ENCODE peak calls at places on chromosome 3, in ten cellular contexts. Z, S, J, G, L, X, T, M, R and K are unnamed samples.

GRCh38 chr3:130894130-130894872 is 417 bp downstream of the ATP2C1 start:
- DNase-seq in Z (peak; percentile 61), S (peak; percentile 15), J (peak; percentile 15), G (peak; percentile 46), L (peak; percentile 57), X (peak; percentile 29), T (peak; percentile 10), M (peak; percentile 70), R (peak; percentile 67), K (peak; percentile 34)

GRCh38 chr3:132399054-132399929 is 18.0 kb upstream of the DNAJC13 start:
- DNase-seq in Z (no peak), S (peak; percentile 41), J (peak; percentile 15), G (no peak), L (peak; percentile 53), X (peak; percentile 19), T (peak; percentile 50), M (no peak), R (no peak), K (no peak)

GRCh38 chr3:178950676-178951075 is 120.9 kb downstream of the ZMAT3 start:
- DNase-seq in Z (no peak), S (no peak), J (peak; percentile 7), G (no peak), L (no peak), X (no peak), T (no peak), M (no peak), R (no peak), K (no peak)

GRCh38 chr3:188076176-188076575 is 77.8 kb upstream of the LPP start:
- DNase-seq in Z (no peak), S (peak; percentile 56), J (no peak), G (no peak), L (no peak), X (no peak), T (no peak), M (peak; percentile 86), R (peak; percentile 64), K (peak; percentile 30)

GRCh38 chr3:118402971-118403370 is 631.7 kb downstream of the IGSF11 start:
- DNase-seq in Z (no peak), S (no peak), J (no peak), G (no peak), L (no peak), X (no peak), T (no peak), M (no peak), R (no peak), K (no peak)

GRCh38 chr3:57555316-57555715 is 758 bp upstream of the PDE12 start:
- DNase-seq in Z (no peak), S (no peak), J (peak; percentile 8), G (no peak), L (no peak), X (no peak), T (no peak), M (no peak), R (no peak), K (no peak)

GRCh38 chr3:29759443-29760033 is 478.7 kb downstream of the RBMS3 start:
- DNase-seq in Z (peak; percentile 67), S (no peak), J (no peak), G (no peak), L (peak; percentile 62), X (no peak), T (no peak), M (no peak), R (no peak), K (no peak)

GRCh38 chr3:146110156-146110555 is 50.8 kb downstream of the PLOD2 start:
- DNase-seq in Z (no peak), S (no peak), J (no peak), G (no peak), L (no peak), X (no peak), T (no peak), M (no peak), R (no peak), K (no peak)

GRCh38 chr3:102410616-102411015 is 24.2 kb upstream of the ZPLD1 start:
- DNase-seq in Z (no peak), S (no peak), J (no peak), G (no peak), L (no peak), X (no peak), T (no peak), M (no peak), R (no peak), K (no peak)

GRCh38 chr3:111936191-111936841 is 42.5 kb upstream of the ABHD10 start:
- DNase-seq in Z (no peak), S (no peak), J (no peak), G (no peak), L (no peak), X (no peak), T (peak; percentile 76), M (no peak), R (no peak), K (no peak)

GRCh38 chr3:184333700-184334099 is 3.7 kb upstream of the FAM131A start:
- DNase-seq in Z (no peak), S (no peak), J (no peak), G (no peak), L (no peak), X (no peak), T (no peak), M (no peak), R (no peak), K (no peak)

GRCh38 chr3:33166095-33166494 is 52.3 kb downstream of the CRTAP start:
- DNase-seq in Z (no peak), S (no peak), J (no peak), G (no peak), L (no peak), X (no peak), T (no peak), M (no peak), R (no peak), K (no peak)

GRCh38 chr3:187963677-187964385 is 190.1 kb upstream of the LPP start:
- DNase-seq in Z (no peak), S (no peak), J (no peak), G (no peak), L (no peak), X (no peak), T (no peak), M (no peak), R (no peak), K (no peak)

GRCh38 chr3:155079795-155080546 is at the start of gene MME:
- DNase-seq in Z (no peak), S (no peak), J (no peak), G (no peak), L (peak; percentile 70), X (peak; percentile 34), T (peak; percentile 66), M (no peak), R (no peak), K (peak; percentile 29)

GRCh38 chr3:13550257-13550693 is 1.4 kb downstream of the FBLN2 start:
- DNase-seq in Z (no peak), S (no peak), J (no peak), G (no peak), L (no peak), X (no peak), T (no peak), M (no peak), R (no peak), K (no peak)

GRCh38 chr3:96863129-96863740 is 48.8 kb downstream of the EPHA6 start:
- DNase-seq in Z (no peak), S (peak; percentile 27), J (no peak), G (no peak), L (peak; percentile 41), X (no peak), T (peak; percentile 10), M (no peak), R (peak; percentile 59), K (no peak)

GRCh38 chr3:38579146-38579545 is 70.3 kb downstream of the SCN5A start:
- DNase-seq in Z (peak; percentile 63), S (no peak), J (no peak), G (no peak), L (no peak), X (peak; percentile 7), T (no peak), M (peak; percentile 43), R (no peak), K (peak; percentile 89)

GRCh38 chr3:55474213-55474632 is 12.9 kb downstream of the WNT5A start:
- DNase-seq in Z (no peak), S (no peak), J (no peak), G (no peak), L (peak; percentile 20), X (no peak), T (no peak), M (no peak), R (no peak), K (no peak)

GRCh38 chr3:117587416-117587815 is 877.8 kb downstream of the TUSC7 start:
- DNase-seq in Z (no peak), S (no peak), J (no peak), G (no peak), L (no peak), X (no peak), T (no peak), M (no peak), R (no peak), K (no peak)

GRCh38 chr3:61985020-61985419 is 388.3 kb downstream of the FEZF2 start:
- DNase-seq in Z (no peak), S (no peak), J (no peak), G (no peak), L (no peak), X (no peak), T (peak; percentile 9), M (no peak), R (no peak), K (no peak)

GRCh38 chr3:4517095-4517494 is 23.9 kb downstream of the ITPR1 start:
- DNase-seq in Z (no peak), S (no peak), J (no peak), G (no peak), L (no peak), X (no peak), T (no peak), M (no peak), R (no peak), K (no peak)

GRCh38 chr3:180306691-180307090 is 270.0 kb upstream of the PEX5L start:
- DNase-seq in Z (no peak), S (peak; percentile 58), J (no peak), G (no peak), L (no peak), X (no peak), T (no peak), M (no peak), R (no peak), K (no peak)

GRCh38 chr3:27507515-27508266 is 23.5 kb upstream of the SLC4A7 start:
- DNase-seq in Z (no peak), S (no peak), J (no peak), G (no peak), L (no peak), X (no peak), T (no peak), M (no peak), R (no peak), K (no peak)

GRCh38 chr3:107426223-107426622 is 49.0 kb downstream of the CCDC54 start:
- DNase-seq in Z (no peak), S (no peak), J (no peak), G (no peak), L (no peak), X (no peak), T (no peak), M (no peak), R (no peak), K (no peak)

GRCh38 chr3:42216820-42217416 is 49.1 kb downstream of the CCK start:
- DNase-seq in Z (no peak), S (no peak), J (no peak), G (no peak), L (no peak), X (no peak), T (no peak), M (no peak), R (no peak), K (no peak)

GRCh38 chr3:186241910-186242821 is 119.9 kb downstream of the DGKG start:
- DNase-seq in Z (peak; percentile 85), S (peak; percentile 75), J (peak; percentile 34), G (no peak), L (peak; percentile 45), X (no peak), T (peak; percentile 48), M (peak; percentile 77), R (peak; percentile 79), K (peak; percentile 74)

GRCh38 chr3:49351521-49352011 is 6.6 kb downstream of the GPX1 start:
- DNase-seq in Z (no peak), S (no peak), J (no peak), G (no peak), L (no peak), X (no peak), T (no peak), M (no peak), R (no peak), K (no peak)

GRCh38 chr3:15007681-15008141 is 57.4 kb downstream of the MRPS25 start:
- DNase-seq in Z (no peak), S (no peak), J (no peak), G (no peak), L (no peak), X (no peak), T (no peak), M (no peak), R (no peak), K (no peak)